ENCODE peak calls at places on chromosomes 13 and 19, in five cellular contexts. One of them, this sample, is unnamed.

GRCh38 chr19:32233885-32234284 is 111.5 kb upstream of the ZNF507 start:
- DNase-seq in NCI-H1048: no peak
- DNase-seq in GM20000: no peak
- DNase-seq in tibial artery: no peak
- DNase-seq in C1 segment of cervical spinal cord: no peak
- DNase-seq in this sample: no peak

GRCh38 chr19:49154279-49154678 is 917 bp downstream of the HRC start:
- DNase-seq in C1 segment of cervical spinal cord: no peak
- DNase-seq in NCI-H1048: no peak
- DNase-seq in tibial artery: no peak
- DNase-seq in GM20000: no peak
- DNase-seq in this sample: no peak

GRCh38 chr19:54388001-54388802 is 23.5 kb upstream of the LAIR1 start:
- DNase-seq in NCI-H1048: no peak
- DNase-seq in GM20000: peak
- DNase-seq in C1 segment of cervical spinal cord: no peak
- DNase-seq in tibial artery: peak
- DNase-seq in this sample: no peak

GRCh38 chr13:44307844-44308243 is 65.8 kb upstream of the SERP2 start:
- DNase-seq in tibial artery: no peak
- DNase-seq in C1 segment of cervical spinal cord: no peak
- DNase-seq in GM20000: no peak
- DNase-seq in NCI-H1048: no peak
- DNase-seq in this sample: no peak

GRCh38 chr13:41565221-41565620 is 107.9 kb downstream of the RGCC start:
- DNase-seq in GM20000: no peak
- DNase-seq in NCI-H1048: no peak
- DNase-seq in tibial artery: no peak
- DNase-seq in C1 segment of cervical spinal cord: peak
- DNase-seq in this sample: no peak

GRCh38 chr13:110538632-110539031 is 22.9 kb downstream of the RAB20 start:
- DNase-seq in GM20000: no peak
- DNase-seq in tibial artery: peak
- DNase-seq in C1 segment of cervical spinal cord: no peak
- DNase-seq in NCI-H1048: no peak
- DNase-seq in this sample: no peak

GRCh38 chr13:27504126-27504525 is 53.8 kb upstream of the MTIF3 start:
- DNase-seq in NCI-H1048: no peak
- DNase-seq in tibial artery: no peak
- DNase-seq in GM20000: no peak
- DNase-seq in C1 segment of cervical spinal cord: no peak
- DNase-seq in this sample: no peak

GRCh38 chr19:3725640-3726310 is 17.6 kb downstream of the TJP3 start:
- DNase-seq in GM20000: no peak
- DNase-seq in tibial artery: no peak
- DNase-seq in NCI-H1048: no peak
- DNase-seq in C1 segment of cervical spinal cord: no peak
- DNase-seq in this sample: no peak

GRCh38 chr19:28244966-28245365 is 968.0 kb downstream of the UQCRFS1 start:
- DNase-seq in C1 segment of cervical spinal cord: no peak
- DNase-seq in NCI-H1048: no peak
- DNase-seq in GM20000: no peak
- DNase-seq in tibial artery: no peak
- DNase-seq in this sample: no peak

GRCh38 chr13:95607363-95607762 is 37.1 kb downstream of the DZIP1 start:
- DNase-seq in NCI-H1048: no peak
- DNase-seq in C1 segment of cervical spinal cord: no peak
- DNase-seq in GM20000: no peak
- DNase-seq in tibial artery: no peak
- DNase-seq in this sample: peak

GRCh38 chr13:101749584-101749983 is 297.1 kb downstream of the ITGBL1 start:
- DNase-seq in tibial artery: no peak
- DNase-seq in NCI-H1048: no peak
- DNase-seq in C1 segment of cervical spinal cord: no peak
- DNase-seq in GM20000: no peak
- DNase-seq in this sample: no peak

GRCh38 chr13:109807345-109807744 is 21.0 kb upstream of the IRS2 start:
- DNase-seq in C1 segment of cervical spinal cord: no peak
- DNase-seq in GM20000: no peak
- DNase-seq in NCI-H1048: no peak
- DNase-seq in tibial artery: no peak
- DNase-seq in this sample: no peak

GRCh38 chr19:44907613-44908012 is 2.0 kb downstream of the APOE start:
- DNase-seq in C1 segment of cervical spinal cord: no peak
- DNase-seq in NCI-H1048: no peak
- DNase-seq in GM20000: no peak
- DNase-seq in tibial artery: no peak
- DNase-seq in this sample: no peak

GRCh38 chr13:49536144-49536873 is 40.6 kb downstream of the PHF11 start:
- DNase-seq in GM20000: no peak
- DNase-seq in NCI-H1048: no peak
- DNase-seq in tibial artery: no peak
- DNase-seq in C1 segment of cervical spinal cord: no peak
- DNase-seq in this sample: no peak

GRCh38 chr13:75739244-75739868 is 103.2 kb downstream of the LMO7 start:
- DNase-seq in NCI-H1048: no peak
- DNase-seq in tibial artery: no peak
- DNase-seq in GM20000: no peak
- DNase-seq in C1 segment of cervical spinal cord: no peak
- DNase-seq in this sample: no peak

GRCh38 chr13:44048326-44048725 is 168.6 kb downstream of the LACC1 start:
- DNase-seq in tibial artery: no peak
- DNase-seq in C1 segment of cervical spinal cord: no peak
- DNase-seq in NCI-H1048: no peak
- DNase-seq in GM20000: no peak
- DNase-seq in this sample: no peak

GRCh38 chr13:66689628-66690027 is 540.5 kb downstream of the PCDH9 start:
- DNase-seq in C1 segment of cervical spinal cord: peak
- DNase-seq in tibial artery: no peak
- DNase-seq in NCI-H1048: no peak
- DNase-seq in GM20000: no peak
- DNase-seq in this sample: peak

GRCh38 chr19:49921871-49922755 is 6.9 kb upstream of the ATF5 start:
- DNase-seq in GM20000: no peak
- DNase-seq in NCI-H1048: no peak
- DNase-seq in tibial artery: no peak
- DNase-seq in C1 segment of cervical spinal cord: no peak
- DNase-seq in this sample: no peak

GRCh38 chr13:80712026-80712425 is 371.1 kb upstream of the SPRY2 start:
- DNase-seq in tibial artery: no peak
- DNase-seq in NCI-H1048: no peak
- DNase-seq in GM20000: no peak
- DNase-seq in C1 segment of cervical spinal cord: no peak
- DNase-seq in this sample: no peak

GRCh38 chr19:7850429-7850819 is 20.4 kb downstream of the EVI5L start:
- DNase-seq in C1 segment of cervical spinal cord: peak
- DNase-seq in tibial artery: no peak
- DNase-seq in GM20000: no peak
- DNase-seq in NCI-H1048: no peak
- DNase-seq in this sample: no peak

GRCh38 chr13:39970177-39970846 is 314.9 kb downstream of the COG6 start:
- DNase-seq in tibial artery: no peak
- DNase-seq in NCI-H1048: no peak
- DNase-seq in GM20000: no peak
- DNase-seq in C1 segment of cervical spinal cord: no peak
- DNase-seq in this sample: no peak

GRCh38 chr13:34224877-34225276 is 406.9 kb downstream of the RFC3 start:
- DNase-seq in C1 segment of cervical spinal cord: no peak
- DNase-seq in tibial artery: no peak
- DNase-seq in GM20000: no peak
- DNase-seq in NCI-H1048: no peak
- DNase-seq in this sample: no peak

GRCh38 chr19:3700242-3701032 is at the start of gene PIP5K1C:
- DNase-seq in GM20000: peak
- DNase-seq in NCI-H1048: peak
- DNase-seq in tibial artery: peak
- DNase-seq in C1 segment of cervical spinal cord: peak
- DNase-seq in this sample: peak

GRCh38 chr19:11154683-11155047 is 917 bp downstream of the SPC24 start:
- DNase-seq in tibial artery: no peak
- DNase-seq in NCI-H1048: no peak
- DNase-seq in GM20000: no peak
- DNase-seq in C1 segment of cervical spinal cord: no peak
- DNase-seq in this sample: no peak

GRCh38 chr13:43573787-43574562 is 212.8 kb downstream of the ENOX1 start:
- DNase-seq in GM20000: no peak
- DNase-seq in tibial artery: no peak
- DNase-seq in NCI-H1048: no peak
- DNase-seq in C1 segment of cervical spinal cord: no peak
- DNase-seq in this sample: no peak

GRCh38 chr13:21965095-21965494 is 294.2 kb downstream of the FGF9 start:
- DNase-seq in GM20000: no peak
- DNase-seq in C1 segment of cervical spinal cord: no peak
- DNase-seq in tibial artery: no peak
- DNase-seq in NCI-H1048: no peak
- DNase-seq in this sample: no peak

GRCh38 chr13:29758591-29759114 is 91.8 kb downstream of the UBL3 start:
- DNase-seq in NCI-H1048: no peak
- DNase-seq in GM20000: peak
- DNase-seq in tibial artery: no peak
- DNase-seq in C1 segment of cervical spinal cord: no peak
- DNase-seq in this sample: no peak

GRCh38 chr19:31354919-31355318 is 5.7 kb upstream of the TSHZ3 start:
- DNase-seq in tibial artery: no peak
- DNase-seq in NCI-H1048: no peak
- DNase-seq in GM20000: no peak
- DNase-seq in C1 segment of cervical spinal cord: no peak
- DNase-seq in this sample: no peak

GRCh38 chr19:38990949-38991697 is 15.6 kb upstream of the FBXO17 start:
- DNase-seq in tibial artery: no peak
- DNase-seq in NCI-H1048: no peak
- DNase-seq in GM20000: no peak
- DNase-seq in C1 segment of cervical spinal cord: no peak
- DNase-seq in this sample: no peak

This sample was measured in NCI-H460.